ENCODE peak calls at places on chromosomes 5 and 9, in seven cellular contexts. R, J, C, A, Z, X and H are unnamed samples. For H3K9me2, the result is how much of the 10 kb centered on the place peaks cover.

GRCh38 chr5:154199263-154199662 is 8.7 kb downstream of the GALNT10 start:
- DNase-seq in X (no peak), J (no peak), C (no peak), A (no peak), Z (no peak), R (no peak), H (no peak)

GRCh38 chr9:80072406-80072805 is 500.6 kb downstream of the TLE4 start:
- DNase-seq in R (no peak), A (no peak), X (no peak), C (no peak), Z (no peak), J (no peak), H (no peak)

GRCh38 chr9:1460143-1460769 is 410.1 kb downstream of the DMRT2 start:
- DNase-seq in J (peak), C (no peak), A (peak), R (peak), Z (peak), X (peak), H (no peak)

GRCh38 chr5:178519804-178520203 is 70.4 kb downstream of the COL23A1 start:
- DNase-seq in R (no peak), A (no peak), X (no peak), C (no peak), J (no peak), Z (no peak), H (no peak)

GRCh38 chr5:55338810-55339243 is 31.0 kb downstream of the MTREX start:
- DNase-seq in C (no peak), Z (no peak), R (no peak), X (peak), J (no peak), A (no peak), H (no peak)

GRCh38 chr9:122912964-122913673 is at the start of gene ZBTB6:
- DNase-seq in R (peak), X (peak), A (peak), C (peak), Z (peak), J (peak), H (peak)

GRCh38 chr9:5796298-5796697 is 36.6 kb downstream of the ERMP1 start:
- DNase-seq in X (no peak), Z (no peak), J (no peak), R (no peak), C (no peak), A (no peak), H (no peak)

GRCh38 chr5:122515709-122516431 is 203.8 kb downstream of the SNCAIP start:
- DNase-seq in A (peak), Z (peak), R (peak), X (peak), J (peak), C (peak), H (peak)

GRCh38 chr5:179203248-179203647 is 142.0 kb downstream of the ADAMTS2 start:
- DNase-seq in A (no peak), X (no peak), J (no peak), Z (no peak), C (no peak), R (no peak), H (no peak)

GRCh38 chr5:82019342-82020138 is 47.7 kb downstream of the ATG10 start:
- DNase-seq in X (no peak), R (no peak), Z (peak), C (peak), A (no peak), J (no peak), H (no peak)

GRCh38 chr5:78060421-78060820 is 234.1 kb downstream of the AP3B1 start:
- DNase-seq in A (peak), J (no peak), C (no peak), Z (no peak), R (no peak), X (peak), H (no peak)

GRCh38 chr9:134328341-134328840 is 2.1 kb downstream of the RXRA start:
- DNase-seq in J (no peak), R (no peak), C (peak), Z (no peak), X (peak), A (no peak), H (peak)

GRCh38 chr5:141623197-141623596 is 4.4 kb upstream of the DIAPH1 start:
- DNase-seq in J (no peak), X (no peak), C (no peak), Z (peak), R (peak), A (no peak), H (no peak)

GRCh38 chr5:167820266-167820988 is 471.0 kb upstream of the WWC1 start:
- DNase-seq in C (no peak), R (no peak), X (peak), A (no peak), J (no peak), Z (no peak), H (no peak)

GRCh38 chr9:127897194-127897692 is 2.2 kb downstream of the ST6GALNAC6 start:
- DNase-seq in C (peak), A (no peak), X (peak), J (peak), Z (peak), R (peak), H (no peak)

DNA sequence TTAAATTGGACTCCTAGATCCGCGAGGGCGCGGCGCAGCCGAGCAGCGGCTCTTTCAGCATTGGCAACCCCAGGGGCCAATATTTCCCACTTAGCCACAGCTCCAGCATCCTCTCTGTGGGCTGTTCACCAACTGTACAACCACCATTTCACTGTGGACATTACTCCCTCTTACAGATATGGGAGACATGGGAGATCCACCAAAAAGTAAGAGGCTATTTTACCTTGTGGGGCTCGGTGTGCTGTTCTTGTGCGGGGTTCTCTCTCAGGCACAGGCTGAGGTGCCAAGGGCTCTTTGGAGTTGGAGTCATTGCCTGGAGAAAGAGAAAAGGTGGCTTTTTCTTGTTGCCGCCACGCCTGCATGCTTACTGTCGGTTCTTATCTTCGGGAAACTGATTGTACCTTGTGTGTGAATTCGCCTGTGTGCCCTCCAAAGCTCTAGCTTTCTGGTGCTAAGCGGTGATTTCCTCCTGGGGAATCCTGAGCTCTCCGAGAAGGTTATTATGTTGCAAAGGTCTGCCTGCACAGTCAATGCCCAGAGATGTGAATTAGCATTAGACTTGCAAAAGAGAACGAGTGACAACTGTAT is 340 bp downstream of the ISL1 start:
- DNase-seq in Z (peak), R (no peak), J (peak), A (no peak), C (no peak), X (no peak), H (no peak)
- H3K9me2 ChIP-seq in Z (under half), R (under half), J (under half), A (under half), C (under half), X (under half), H (under half)

GRCh38 chr9:109028457-109028856 is 15.2 kb upstream of the CTNNAL1 start:
- DNase-seq in Z (no peak), R (no peak), J (no peak), C (no peak), A (no peak), X (no peak), H (no peak)

GRCh38 chr9:109026306-109026705 is 13.0 kb upstream of the CTNNAL1 start:
- DNase-seq in C (no peak), J (no peak), A (no peak), Z (no peak), R (no peak), X (no peak), H (no peak)

GRCh38 chr9:109031241-109031640 is 17.9 kb upstream of the CTNNAL1 start:
- DNase-seq in C (no peak), A (peak), X (peak), Z (no peak), R (no peak), J (no peak), H (no peak)

GRCh38 chr9:109030426-109030825 is 17.1 kb upstream of the CTNNAL1 start:
- DNase-seq in X (no peak), J (no peak), A (no peak), R (no peak), C (no peak), Z (no peak), H (no peak)

GRCh38 chr9:109027176-109027575 is 13.9 kb upstream of the CTNNAL1 start:
- DNase-seq in Z (no peak), X (no peak), R (no peak), C (peak), J (no peak), A (no peak), H (no peak)
- H3K9me2 ChIP-seq in Z (under half), X (under half), R (under half), C (under half), J (under half), A (under half), H (under half)

GRCh38 chr9:115235221-115235620 is 117.3 kb upstream of the TNC start:
- DNase-seq in C (no peak), R (no peak), A (no peak), J (no peak), Z (no peak), X (no peak), H (no peak)

GRCh38 chr9:115241641-115242040 is 123.7 kb upstream of the TNC start:
- DNase-seq in Z (no peak), A (no peak), R (no peak), J (no peak), C (no peak), X (no peak), H (no peak)

GRCh38 chr9:115240676-115241075 is 122.7 kb upstream of the TNC start:
- DNase-seq in Z (no peak), J (no peak), R (no peak), C (no peak), A (no peak), X (no peak), H (no peak)

GRCh38 chr9:115234094-115234493 is 116.1 kb upstream of the TNC start:
- DNase-seq in C (peak), A (peak), X (peak), R (no peak), Z (no peak), J (no peak), H (peak)

DNA sequence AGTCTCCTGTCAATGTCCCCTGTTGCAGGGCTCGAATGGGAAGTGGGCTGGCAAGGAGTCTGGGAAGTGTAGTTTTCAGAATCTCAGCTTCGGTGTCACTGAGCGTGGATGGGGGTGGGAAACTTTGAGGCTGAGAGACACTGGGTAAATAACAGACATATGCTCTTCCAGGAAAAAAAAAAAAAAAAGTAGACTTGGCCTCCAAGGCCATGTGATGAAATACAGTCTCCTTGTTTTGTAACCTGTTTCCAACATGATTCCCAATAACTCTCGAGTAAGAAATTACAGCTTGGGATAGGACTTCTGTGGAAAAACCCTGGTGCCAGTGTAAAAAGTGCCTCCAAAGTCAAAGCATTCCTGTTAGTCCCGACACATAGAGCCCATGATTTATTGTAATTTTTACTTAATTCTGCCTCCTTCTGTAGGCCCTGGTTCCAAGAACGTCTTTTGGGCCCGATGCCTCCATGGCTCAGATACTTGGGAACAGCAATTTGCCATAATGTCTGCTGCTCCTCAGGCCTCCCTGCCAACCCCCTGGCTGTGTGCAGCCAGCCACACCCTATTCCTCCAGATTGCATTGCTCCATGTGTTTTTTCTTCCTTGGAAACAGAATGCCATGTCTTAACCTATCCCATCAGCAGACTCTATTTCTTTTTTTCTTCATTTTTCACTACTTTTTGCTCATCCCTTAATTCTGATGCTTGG is 119.6 kb upstream of the TNC start:
- DNase-seq in C (no peak), A (no peak), J (no peak), X (peak), R (no peak), Z (no peak), H (no peak)
- H3K9me2 ChIP-seq in C (under half), A (under half), J (under half), X (under half), R (under half), Z (under half), H (under half)

DNA sequence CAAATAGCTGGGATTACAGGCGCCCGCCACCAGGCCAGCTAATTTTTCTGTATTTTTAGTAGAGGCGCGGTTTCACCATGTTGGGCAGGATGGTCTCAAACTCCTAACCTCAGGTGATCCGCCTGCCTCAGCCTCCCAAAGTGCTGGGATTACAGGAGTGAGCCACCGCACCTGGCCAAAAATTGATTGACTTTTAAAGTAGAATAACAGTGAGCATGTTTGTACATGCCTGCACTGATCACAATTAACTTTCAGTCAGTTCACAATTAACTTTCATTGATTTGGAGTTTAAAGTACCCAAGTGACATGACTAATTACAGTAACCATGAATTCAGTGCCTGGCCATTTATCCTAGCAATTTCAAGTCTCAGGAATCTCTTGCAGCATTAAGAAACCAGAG is 61.3 kb downstream of the ANKH start:
- DNase-seq in A (no peak), J (no peak), Z (no peak), X (no peak), C (no peak), R (no peak), H (no peak)
- H3K9me2 ChIP-seq in A (under half), J (under half), Z (under half), X (under half), C (under half), R (under half), H (under half)